ENCODE peak calls at places on chromosome 3, in six cellular contexts. O, D, H, G, A and V are unnamed samples. For H3K27me3, the result is how much of the 10 kb centered on the place peaks cover.

GRCh38 chr3:133843634-133844033 is 38.0 kb downstream of the SRPRB start:
- DNase-seq in O (peak), D (no peak), H (peak), G (no peak), A (no peak), V (no peak)

GRCh38 chr3:9248232-9249191 is 934 bp downstream of the SRGAP3 start:
- DNase-seq in O (no peak), D (no peak), H (no peak), G (no peak), A (no peak), V (peak)

GRCh38 chr3:31705726-31706125 is 173.0 kb downstream of the STT3B start:
- DNase-seq in O (no peak), D (no peak), H (no peak), G (no peak), A (no peak), V (no peak)

GRCh38 chr3:109396811-109397210 is 59.5 kb upstream of the DPPA4 start:
- DNase-seq in O (no peak), D (no peak), H (no peak), G (no peak), A (no peak), V (no peak)

GRCh38 chr3:62159693-62160092 is 213.7 kb downstream of the FEZF2 start:
- DNase-seq in O (peak), D (no peak), H (no peak), G (no peak), A (peak), V (peak)

GRCh38 chr3:139120336-139120971 is 75.8 kb upstream of the PRR23C start:
- DNase-seq in O (no peak), D (no peak), H (no peak), G (peak), A (peak), V (no peak)

GRCh38 chr3:122931636-122932035 is 95.9 kb downstream of the SEMA5B start:
- DNase-seq in O (no peak), D (no peak), H (no peak), G (no peak), A (no peak), V (no peak)

GRCh38 chr3:32278714-32279113 is 40.2 kb downstream of the CMTM8 start:
- DNase-seq in O (no peak), D (no peak), H (no peak), G (no peak), A (no peak), V (peak)

GRCh38 chr3:107251819-107252218 is 125.4 kb upstream of the CCDC54 start:
- DNase-seq in O (no peak), D (no peak), H (no peak), G (no peak), A (no peak), V (no peak)

GRCh38 chr3:165549665-165550064 is 287.6 kb downstream of the BCHE start:
- DNase-seq in O (no peak), D (no peak), H (no peak), G (no peak), A (no peak), V (no peak)

GRCh38 chr3:19931767-19932188 is 2.2 kb downstream of the EFHB start:
- DNase-seq in O (no peak), D (no peak), H (no peak), G (no peak), A (no peak), V (no peak)

GRCh38 chr3:111311709-111312235 is 230.2 kb upstream of the CD96 start:
- DNase-seq in O (no peak), D (no peak), H (no peak), G (no peak), A (no peak), V (no peak)

GRCh38 chr3:39234705-39235104 is 42.3 kb upstream of the XIRP1 start:
- DNase-seq in O (no peak), D (no peak), H (no peak), G (no peak), A (no peak), V (no peak)

GRCh38 chr3:111373861-111374260 is 168.1 kb upstream of the CD96 start:
- DNase-seq in O (no peak), D (no peak), H (no peak), G (no peak), A (no peak), V (no peak)

GRCh38 chr3:78887029-78887428 is 880.8 kb downstream of the ROBO1 start:
- DNase-seq in O (no peak), D (no peak), H (no peak), G (no peak), A (no peak), V (peak)

GRCh38 chr3:150327678-150328667 is 80.1 kb upstream of the TSC22D2 start:
- DNase-seq in O (no peak), D (no peak), H (no peak), G (peak), A (no peak), V (no peak)

GRCh38 chr3:102200126-102200525 is 234.7 kb upstream of the ZPLD1 start:
- DNase-seq in O (no peak), D (no peak), H (no peak), G (no peak), A (no peak), V (no peak)

GRCh38 chr3:120198305-120198878 is 86.6 kb downstream of the GPR156 start:
- DNase-seq in O (no peak), D (no peak), H (no peak), G (no peak), A (no peak), V (peak)

GRCh38 chr3:187737401-187738088 is 7.7 kb downstream of the BCL6 start:
- DNase-seq in O (peak), D (no peak), H (peak), G (peak), A (peak), V (peak)

GRCh38 chr3:101673953-101674352 is 3.0 kb downstream of the ZBTB11 start:
- DNase-seq in O (no peak), D (no peak), H (no peak), G (no peak), A (no peak), V (no peak)

GRCh38 chr3:148229107-148229506 is 468.6 kb upstream of the AGTR1 start:
- DNase-seq in O (no peak), D (no peak), H (no peak), G (no peak), A (no peak), V (no peak)

GRCh38 chr3:21256932-21257331 is 494.1 kb downstream of the ZNF385D start:
- DNase-seq in O (peak), D (no peak), H (no peak), G (peak), A (no peak), V (no peak)

GRCh38 chr3:126792998-126793397 is 89.0 kb downstream of the CHCHD6 start:
- DNase-seq in O (no peak), D (no peak), H (no peak), G (no peak), A (no peak), V (no peak)

GRCh38 chr3:35635931-35636683 is 3.2 kb upstream of the ARPP21 start:
- DNase-seq in O (no peak), D (no peak), H (no peak), G (no peak), A (no peak), V (no peak)

GRCh38 chr3:57971975-57972374 is 36.2 kb upstream of the FLNB start:
- DNase-seq in O (peak), D (no peak), H (no peak), G (no peak), A (no peak), V (no peak)

GRCh38 chr3:10373686-10374261 is 52.9 kb upstream of the SEC13 start:
- DNase-seq in O (no peak), D (no peak), H (no peak), G (no peak), A (no peak), V (no peak)

GRCh38 chr3:176741648-176742047 is 455.6 kb downstream of the TBL1XR1 start:
- DNase-seq in O (no peak), D (no peak), H (no peak), G (no peak), A (no peak), V (no peak)

GRCh38 chr3:98662699-98663098 is 69.3 kb upstream of the CPOX start:
- DNase-seq in O (no peak), D (no peak), H (no peak), G (no peak), A (no peak), V (no peak)

GRCh38 chr3:155664922-155665695 is 79.8 kb downstream of the PLCH1 start:
- DNase-seq in O (peak), D (no peak), H (no peak), G (no peak), A (peak), V (peak)

DNA sequence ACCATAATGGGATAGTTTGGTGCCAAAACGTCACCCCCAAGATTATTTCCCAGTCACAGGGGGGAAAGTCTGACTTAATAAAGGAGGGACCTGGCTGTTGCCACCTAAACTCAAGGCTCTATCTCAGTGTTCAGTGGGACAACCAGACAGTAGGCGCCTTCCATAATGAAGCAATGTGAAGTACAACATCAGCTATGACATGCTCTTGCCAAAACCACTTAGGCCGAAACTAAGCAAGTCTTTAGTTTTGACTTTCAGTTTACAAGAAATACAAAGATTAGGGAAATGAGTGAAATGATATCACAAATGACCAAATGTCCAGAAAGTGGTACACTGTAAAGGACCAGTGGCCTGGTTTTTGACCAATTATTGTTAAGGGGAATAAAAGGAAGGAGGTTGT is 32.9 kb downstream of the SOX14 start:
- DNase-seq in O (no peak), D (no peak), H (no peak), G (no peak), A (no peak), V (no peak)
- TF ChIP-seq CTCF in O (no peak), D (no peak), H (no peak), G (no peak), A (no peak), V (no peak)

GRCh38 chr3:183430325-183430957 is 2.0 kb upstream of the MCF2L2 start:
- DNase-seq in O (no peak), D (no peak), H (no peak), G (peak), A (no peak), V (no peak)
- H3K27me3 ChIP-seq in O (half or more), D (under half), H (under half), G (under half), A (under half), V (under half)

GRCh38 chr3:13424111-13424844 is 4.2 kb upstream of the NUP210 start:
- DNase-seq in O (no peak), D (no peak), H (no peak), G (no peak), A (no peak), V (no peak)

GRCh38 chr3:13416002-13416793 is 3.9 kb downstream of the NUP210 start:
- DNase-seq in O (no peak), D (no peak), H (no peak), G (no peak), A (no peak), V (no peak)

GRCh38 chr3:13419356-13420050 is 619 bp downstream of the NUP210 start:
- DNase-seq in O (no peak), D (no peak), H (peak), G (peak), A (peak), V (peak)

GRCh38 chr3:13420817-13421755 is 964 bp upstream of the NUP210 start:
- DNase-seq in O (no peak), D (peak), H (peak), G (no peak), A (no peak), V (no peak)

DNA sequence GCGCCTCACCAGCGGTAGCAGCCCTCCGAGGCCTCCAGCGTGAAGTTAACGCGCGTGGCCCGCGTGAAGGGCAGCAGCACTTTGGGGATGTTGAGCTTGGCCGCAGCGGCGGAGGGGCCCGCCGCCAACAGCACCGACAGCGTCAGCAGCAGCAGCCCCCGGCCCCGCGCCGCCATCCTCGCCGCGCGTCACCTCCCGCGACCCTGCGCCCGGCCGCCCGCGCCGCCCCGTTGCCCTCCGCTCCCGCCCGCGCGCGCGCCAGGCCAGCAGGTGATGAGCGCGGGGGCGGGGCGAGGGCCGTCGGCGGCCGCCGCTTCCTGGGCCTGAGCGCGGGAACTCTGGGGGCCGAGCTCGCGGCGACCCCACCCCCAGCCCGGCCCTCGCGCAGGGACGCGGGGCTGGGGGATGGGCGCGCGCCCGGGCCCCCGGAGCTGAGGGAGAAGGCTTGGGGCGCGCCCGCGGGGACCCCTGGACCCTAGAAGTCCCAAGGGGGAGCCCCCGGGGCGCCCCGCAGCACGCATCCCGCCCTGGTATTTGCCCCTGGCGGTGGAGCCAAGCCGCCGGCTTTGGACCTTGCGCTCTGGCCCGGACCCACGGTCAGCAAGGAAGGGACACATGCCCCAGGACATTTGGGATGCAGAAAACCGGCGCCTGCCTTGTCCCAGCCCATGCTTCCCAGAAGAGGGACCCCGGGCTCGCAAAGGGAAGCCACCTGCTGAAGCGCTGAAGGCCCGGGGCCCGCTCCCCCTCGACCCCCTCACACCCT is at the start of gene NUP210:
- DNase-seq in O (no peak), D (no peak), H (peak), G (peak), A (peak), V (peak)
- TF ChIP-seq CTCF in O (no peak), D (no peak), H (no peak), G (no peak), A (no peak), V (peak)

DNA sequence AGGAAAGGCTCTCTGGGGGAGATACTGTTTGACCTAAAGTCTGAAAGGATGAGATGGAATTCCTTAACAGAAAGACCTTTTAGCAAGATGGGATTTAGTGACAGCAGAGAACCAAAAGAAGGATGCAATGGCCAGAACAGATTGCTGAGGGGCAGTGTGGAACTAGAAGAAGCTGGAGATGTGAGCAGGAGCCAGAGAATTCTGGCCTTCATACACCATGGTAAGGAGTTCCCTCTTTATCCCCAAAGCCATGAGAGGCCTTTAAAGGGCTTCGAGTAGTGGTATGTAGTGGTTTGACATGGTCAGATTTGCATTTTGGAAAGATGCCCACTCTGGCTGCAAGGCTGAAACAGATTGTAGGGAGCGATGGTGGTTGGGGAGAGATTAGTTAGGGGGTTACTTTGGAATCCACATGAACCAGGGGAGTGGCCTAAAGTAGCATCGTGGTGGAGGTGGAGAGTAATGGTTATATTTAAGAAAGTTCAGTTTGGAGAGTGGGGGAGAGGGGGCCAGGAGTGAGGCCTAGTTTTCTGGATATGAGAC is 34.0 kb upstream of the NPHP3 start:
- DNase-seq in O (no peak), D (no peak), H (no peak), G (no peak), A (no peak), V (no peak)
- H3K27me3 ChIP-seq in O (under half), D (under half), H (under half), G (under half), A (under half), V (under half)

DNA sequence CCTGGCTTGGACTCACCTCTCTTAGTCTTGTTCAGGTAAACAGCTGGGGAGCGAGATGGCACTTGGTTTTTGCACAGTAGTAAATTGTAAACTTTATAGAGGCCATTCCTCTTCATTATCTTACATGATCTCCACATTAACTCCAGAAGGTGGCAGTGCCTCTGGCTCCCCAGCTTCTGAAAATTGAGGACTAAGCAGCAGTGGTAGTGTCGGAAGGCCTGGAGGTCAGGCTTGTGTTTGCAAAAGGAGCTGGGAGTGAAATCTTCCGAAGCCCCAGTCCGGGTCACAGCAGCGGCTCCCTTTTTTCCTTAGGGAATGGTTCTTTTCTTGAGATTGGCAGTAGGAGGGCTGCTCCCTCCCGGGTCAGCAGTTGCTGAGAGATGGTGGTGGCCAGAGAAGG is 85.7 kb downstream of the FNDC3B start:
- DNase-seq in O (no peak), D (no peak), H (no peak), G (no peak), A (no peak), V (no peak)
- TF ChIP-seq CTCF in O (no peak), D (no peak), H (peak), G (no peak), A (peak), V (no peak)

GRCh38 chr3:66665021-66665695 is 164.3 kb upstream of the LRIG1 start:
- DNase-seq in O (no peak), D (no peak), H (no peak), G (no peak), A (peak), V (no peak)
- H3K27me3 ChIP-seq in O (under half), D (under half), H (under half), G (under half), A (under half), V (under half)

GRCh38 chr3:47010910-47011309 is 31.4 kb downstream of the NBEAL2 start:
- DNase-seq in O (no peak), D (no peak), H (no peak), G (no peak), A (no peak), V (no peak)

GRCh38 chr3:47008851-47009224 is 29.4 kb downstream of the NBEAL2 start:
- DNase-seq in O (no peak), D (no peak), H (no peak), G (no peak), A (no peak), V (no peak)

GRCh38 chr3:47011371-47011770 is 31.9 kb downstream of the NBEAL2 start:
- DNase-seq in O (no peak), D (no peak), H (no peak), G (no peak), A (no peak), V (no peak)

GRCh38 chr3:47009225-47010049 is 30.0 kb downstream of the NBEAL2 start:
- DNase-seq in O (peak), D (peak), H (peak), G (peak), A (peak), V (peak)

DNA sequence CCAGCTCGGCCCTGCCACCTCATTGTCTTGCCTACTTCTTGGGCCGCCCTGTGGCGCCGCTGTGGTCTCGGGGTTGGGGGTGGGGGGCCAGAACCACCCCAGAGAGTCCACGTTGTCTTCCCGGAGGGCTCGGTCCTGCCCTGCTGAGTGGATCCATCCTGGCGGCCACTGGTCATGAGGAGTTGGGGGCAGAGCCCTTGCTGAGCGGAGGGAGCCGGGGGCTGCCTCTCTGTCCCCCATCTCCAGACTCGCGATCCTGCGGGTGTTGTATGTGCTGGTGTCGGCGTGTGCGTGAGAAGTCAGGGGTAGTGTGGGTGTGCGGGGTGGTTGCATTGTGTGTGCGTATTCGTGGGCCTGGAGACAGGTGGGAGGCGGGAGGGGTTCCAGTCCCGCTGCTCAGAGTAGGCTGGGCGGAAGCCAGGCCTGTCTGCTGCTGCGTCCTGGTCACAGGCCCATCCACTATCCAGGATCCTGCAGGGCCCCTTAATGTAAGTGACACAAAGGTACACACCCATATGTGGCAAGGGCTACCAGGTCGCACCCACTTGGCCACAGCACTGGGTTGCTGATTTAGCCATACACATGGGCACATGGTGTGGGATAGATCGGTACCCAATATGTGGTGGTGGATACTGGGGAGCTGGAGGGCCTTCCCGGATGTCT is 30.7 kb downstream of the NBEAL2 start:
- DNase-seq in O (no peak), D (no peak), H (peak), G (no peak), A (no peak), V (peak)
- TF ChIP-seq CTCF in O (no peak), D (no peak), H (no peak), G (peak), A (no peak), V (no peak)

DNA sequence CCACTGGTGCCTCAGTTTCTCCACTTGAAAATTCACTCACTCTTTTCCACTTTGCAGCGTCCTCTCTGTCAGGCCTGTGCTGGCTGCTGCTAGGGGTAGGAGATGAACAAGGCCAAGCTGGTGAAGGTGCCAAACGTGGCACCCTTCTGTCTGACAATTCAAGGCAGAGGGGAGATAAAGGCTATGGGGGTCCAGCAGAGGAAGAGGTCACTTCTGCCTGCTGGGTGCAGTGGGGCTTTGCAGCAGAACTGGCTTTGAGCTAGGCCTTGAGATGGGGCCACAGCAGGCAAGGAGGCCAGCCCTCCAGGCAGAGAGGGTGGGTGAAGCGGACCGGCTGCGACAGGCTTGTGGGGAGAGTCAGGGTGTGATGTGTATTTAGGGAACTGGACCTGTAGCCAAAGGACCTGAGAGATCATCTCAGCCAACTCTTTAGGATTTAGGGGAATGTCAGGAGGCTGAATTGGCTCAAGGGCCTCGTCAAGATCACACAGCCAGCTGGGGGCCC is 48.3 kb downstream of the EPHB3 start:
- DNase-seq in O (no peak), D (no peak), H (peak), G (no peak), A (no peak), V (no peak)
- H3K27me3 ChIP-seq in O (under half), D (under half), H (under half), G (under half), A (under half), V (under half)